ENCODE peak calls at places on chromosomes 7 and 10, in four cellular contexts. One of them, this sample, is unnamed.

GRCh38 chr10:90871761-90872647 is at the start of gene RPP30:
- DNase-seq in body of pancreas: peak
- DNase-seq in testis: peak
- DNase-seq in adrenal gland: peak
- DNase-seq in this sample: peak

GRCh38 chr7:71636329-71636728 is 504.4 kb downstream of the GALNT17 start:
- DNase-seq in body of pancreas: peak
- DNase-seq in testis: no peak
- DNase-seq in adrenal gland: no peak
- DNase-seq in this sample: no peak

GRCh38 chr7:75866497-75867389 is 12.1 kb upstream of the RHBDD2 start:
- DNase-seq in body of pancreas: peak
- DNase-seq in testis: peak
- DNase-seq in adrenal gland: peak
- DNase-seq in this sample: peak

GRCh38 chr10:58107506-58107905 is 160.2 kb downstream of the IPMK start:
- DNase-seq in body of pancreas: no peak
- DNase-seq in testis: no peak
- DNase-seq in adrenal gland: no peak
- DNase-seq in this sample: no peak

GRCh38 chr10:50210876-50211275 is 40.4 kb downstream of the ASAH2 start:
- DNase-seq in body of pancreas: no peak
- DNase-seq in testis: no peak
- DNase-seq in adrenal gland: no peak
- DNase-seq in this sample: no peak

GRCh38 chr10:122590158-122590557 is 29.6 kb downstream of the DMBT1 start:
- DNase-seq in body of pancreas: no peak
- DNase-seq in testis: no peak
- DNase-seq in adrenal gland: no peak
- DNase-seq in this sample: no peak

GRCh38 chr10:98323221-98324164 is 55.5 kb upstream of the LOXL4 start:
- DNase-seq in body of pancreas: peak
- DNase-seq in testis: no peak
- DNase-seq in adrenal gland: peak
- DNase-seq in this sample: peak

GRCh38 chr7:100612730-100613446 is 548 bp downstream of the MOSPD3 start:
- DNase-seq in body of pancreas: peak
- DNase-seq in testis: peak
- DNase-seq in adrenal gland: peak
- DNase-seq in this sample: peak

GRCh38 chr7:100107890-100108289 is 6.4 kb downstream of the AP4M1 start:
- DNase-seq in body of pancreas: no peak
- DNase-seq in testis: no peak
- DNase-seq in adrenal gland: no peak
- DNase-seq in this sample: no peak

GRCh38 chr10:112532053-112532658 is 85.1 kb downstream of the VTI1A start:
- DNase-seq in body of pancreas: no peak
- DNase-seq in testis: no peak
- DNase-seq in adrenal gland: no peak
- DNase-seq in this sample: no peak

GRCh38 chr10:44281662-44282061 is 103.2 kb downstream of the CXCL12 start:
- DNase-seq in body of pancreas: no peak
- DNase-seq in testis: no peak
- DNase-seq in adrenal gland: no peak
- DNase-seq in this sample: no peak

GRCh38 chr7:134910968-134911367 is 75.3 kb upstream of the AGBL3 start:
- DNase-seq in body of pancreas: no peak
- DNase-seq in testis: no peak
- DNase-seq in adrenal gland: no peak
- DNase-seq in this sample: no peak

GRCh38 chr7:98935811-98936210 is 57.5 kb downstream of the TRRAP start:
- DNase-seq in body of pancreas: no peak
- DNase-seq in testis: no peak
- DNase-seq in adrenal gland: no peak
- DNase-seq in this sample: no peak

GRCh38 chr7:76048668-76048988 is 722 bp downstream of the MDH2 start:
- DNase-seq in body of pancreas: peak
- DNase-seq in testis: peak
- DNase-seq in adrenal gland: peak
- DNase-seq in this sample: no peak

GRCh38 chr7:29684787-29685650 is 121.3 kb upstream of the WIPF3 start:
- DNase-seq in body of pancreas: peak
- DNase-seq in testis: peak
- DNase-seq in adrenal gland: peak
- DNase-seq in this sample: peak

GRCh38 chr7:24419070-24419469 is 135.1 kb downstream of the NPY start:
- DNase-seq in body of pancreas: no peak
- DNase-seq in testis: peak
- DNase-seq in adrenal gland: no peak
- DNase-seq in this sample: peak

GRCh38 chr10:17764142-17764541 is 12.1 kb downstream of the TMEM236 start:
- DNase-seq in body of pancreas: no peak
- DNase-seq in testis: no peak
- DNase-seq in adrenal gland: no peak
- DNase-seq in this sample: no peak

GRCh38 chr10:47269294-47269693 is 30.7 kb upstream of the GDF10 start:
- DNase-seq in body of pancreas: peak
- DNase-seq in testis: no peak
- DNase-seq in adrenal gland: no peak
- DNase-seq in this sample: no peak

GRCh38 chr10:47262606-47263295 is 37.2 kb upstream of the GDF10 start:
- DNase-seq in body of pancreas: no peak
- DNase-seq in testis: no peak
- DNase-seq in adrenal gland: no peak
- DNase-seq in this sample: no peak

GRCh38 chr10:47264797-47265281 is 35.2 kb upstream of the GDF10 start:
- DNase-seq in body of pancreas: no peak
- DNase-seq in testis: no peak
- DNase-seq in adrenal gland: no peak
- DNase-seq in this sample: no peak

GRCh38 chr10:47266602-47267001 is 33.4 kb upstream of the GDF10 start:
- DNase-seq in body of pancreas: no peak
- DNase-seq in testis: no peak
- DNase-seq in adrenal gland: no peak
- DNase-seq in this sample: no peak

DNA sequence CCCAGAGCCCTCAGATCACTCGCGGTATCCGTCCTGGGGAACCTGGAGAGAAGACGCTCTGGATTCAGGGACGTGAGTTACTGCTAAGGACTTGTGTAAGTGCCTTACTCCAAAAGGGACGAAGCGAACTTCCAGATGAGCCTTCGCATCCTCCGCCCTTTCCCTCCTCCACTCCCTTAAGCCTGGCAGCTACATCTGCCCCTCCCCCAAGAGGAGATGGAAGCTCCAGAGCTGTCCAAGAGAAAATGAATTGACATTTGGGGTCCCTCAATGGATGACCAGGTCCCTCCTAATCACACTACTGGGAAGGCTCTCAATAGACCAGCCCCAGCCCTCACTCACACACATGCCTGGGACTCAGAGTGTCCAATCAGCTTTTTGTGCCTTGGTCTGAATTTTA is 31.3 kb upstream of the GDF10 start:
- DNase-seq in body of pancreas: no peak
- DNase-seq in testis: no peak
- DNase-seq in adrenal gland: no peak
- DNase-seq in this sample: no peak
- TF ChIP-seq POLR2A in body of pancreas: no peak
- TF ChIP-seq POLR2A in testis: no peak
- TF ChIP-seq POLR2A in adrenal gland: no peak
- TF ChIP-seq POLR2A in this sample: no peak

GRCh38 chr10:22712959-22713852 is 1.2 kb downstream of the PIP4K2A start:
- DNase-seq in body of pancreas: peak
- DNase-seq in testis: peak
- DNase-seq in adrenal gland: peak
- DNase-seq in this sample: peak
- TF ChIP-seq POLR2A in body of pancreas: no peak
- TF ChIP-seq POLR2A in testis: no peak
- TF ChIP-seq POLR2A in adrenal gland: no peak
- TF ChIP-seq POLR2A in this sample: no peak

GRCh38 chr10:11894381-11895107 is 71.4 kb downstream of the PROSER2 start:
- DNase-seq in body of pancreas: no peak
- DNase-seq in testis: peak
- DNase-seq in adrenal gland: no peak
- DNase-seq in this sample: no peak
- TF ChIP-seq POLR2A in body of pancreas: no peak
- TF ChIP-seq POLR2A in testis: peak
- TF ChIP-seq POLR2A in adrenal gland: no peak
- TF ChIP-seq POLR2A in this sample: no peak

DNA sequence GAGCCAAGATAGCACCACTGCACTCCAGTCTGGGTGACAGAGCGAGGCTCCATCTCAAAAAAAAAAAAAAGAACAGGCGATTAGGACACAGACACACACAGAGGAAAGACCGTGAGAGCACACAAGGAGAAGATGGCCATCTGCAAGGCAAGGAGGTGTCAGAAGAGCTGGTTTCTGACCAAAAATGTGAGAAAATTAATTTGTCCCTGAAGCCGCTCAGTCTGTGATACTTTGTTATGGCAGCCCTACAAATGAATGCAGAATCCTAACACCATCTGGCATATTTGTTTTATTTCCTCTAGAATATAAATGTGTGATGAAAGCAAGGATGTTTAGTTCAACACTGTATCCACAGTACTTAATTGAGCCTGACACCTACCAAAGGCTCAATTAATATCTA is 69.7 kb downstream of the ZFAND4 start:
- DNase-seq in body of pancreas: no peak
- DNase-seq in testis: no peak
- DNase-seq in adrenal gland: no peak
- DNase-seq in this sample: no peak
- TF ChIP-seq POLR2A in body of pancreas: no peak
- TF ChIP-seq POLR2A in testis: no peak
- TF ChIP-seq POLR2A in adrenal gland: no peak
- TF ChIP-seq POLR2A in this sample: no peak

GRCh38 chr10:31317652-31318381 is 1.2 kb upstream of the ZEB1 start:
- DNase-seq in body of pancreas: peak
- DNase-seq in testis: no peak
- DNase-seq in adrenal gland: no peak
- DNase-seq in this sample: no peak

GRCh38 chr10:31318854-31319601 is at the start of gene ZEB1:
- DNase-seq in body of pancreas: peak
- DNase-seq in testis: peak
- DNase-seq in adrenal gland: peak
- DNase-seq in this sample: peak

GRCh38 chr10:31319602-31320178 is 674 bp downstream of the ZEB1 start:
- DNase-seq in body of pancreas: no peak
- DNase-seq in testis: no peak
- DNase-seq in adrenal gland: peak
- DNase-seq in this sample: peak

GRCh38 chr10:31317171-31317570 is 1.8 kb upstream of the ZEB1 start:
- DNase-seq in body of pancreas: no peak
- DNase-seq in testis: no peak
- DNase-seq in adrenal gland: no peak
- DNase-seq in this sample: no peak

DNA sequence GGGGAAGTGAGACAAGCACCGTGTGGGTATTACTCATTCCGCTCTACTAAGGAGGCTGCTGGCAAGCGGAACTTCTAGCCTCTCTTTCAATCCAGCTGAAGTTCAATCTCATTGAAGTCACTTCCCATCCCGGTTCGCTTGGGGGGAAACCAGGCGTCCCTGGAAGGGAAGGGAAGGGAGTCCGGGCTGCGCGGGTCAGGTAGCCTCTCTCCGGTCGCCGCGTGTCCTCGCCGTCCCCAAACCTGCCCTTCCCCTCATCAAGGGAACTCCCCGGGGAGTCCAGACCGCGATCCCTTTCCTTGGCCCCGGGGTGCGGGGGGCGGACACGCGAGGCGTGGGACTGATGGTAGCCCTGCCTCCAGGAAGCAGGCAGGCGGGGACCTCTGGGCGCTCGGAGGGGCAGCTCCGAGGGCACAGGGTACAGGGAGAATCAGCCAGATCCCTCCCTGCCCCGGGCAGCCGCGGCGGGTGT is 598 bp upstream of the ZEB1 start:
- DNase-seq in body of pancreas: no peak
- DNase-seq in testis: peak
- DNase-seq in adrenal gland: peak
- DNase-seq in this sample: peak
- TF ChIP-seq POLR2A in body of pancreas: no peak
- TF ChIP-seq POLR2A in testis: no peak
- TF ChIP-seq POLR2A in adrenal gland: peak
- TF ChIP-seq POLR2A in this sample: no peak

GRCh38 chr7:73841689-73842247 is 548 bp downstream of the METTL27 start:
- DNase-seq in body of pancreas: no peak
- DNase-seq in testis: no peak
- DNase-seq in adrenal gland: no peak
- DNase-seq in this sample: no peak

GRCh38 chr7:73844131-73844547 is 1.8 kb upstream of the METTL27 start:
- DNase-seq in body of pancreas: no peak
- DNase-seq in testis: no peak
- DNase-seq in adrenal gland: no peak
- DNase-seq in this sample: no peak

GRCh38 chr7:73839743-73840714 is 2.3 kb downstream of the METTL27 start:
- DNase-seq in body of pancreas: peak
- DNase-seq in testis: no peak
- DNase-seq in adrenal gland: no peak
- DNase-seq in this sample: no peak

GRCh38 chr7:73840715-73841379 is 1.5 kb downstream of the METTL27 start:
- DNase-seq in body of pancreas: no peak
- DNase-seq in testis: no peak
- DNase-seq in adrenal gland: no peak
- DNase-seq in this sample: no peak

GRCh38 chr7:73842248-73842895 is at the start of gene METTL27:
- DNase-seq in body of pancreas: peak
- DNase-seq in testis: peak
- DNase-seq in adrenal gland: peak
- DNase-seq in this sample: peak
- TF ChIP-seq POLR2A in body of pancreas: peak
- TF ChIP-seq POLR2A in testis: no peak
- TF ChIP-seq POLR2A in adrenal gland: peak
- TF ChIP-seq POLR2A in this sample: peak

GRCh38 chr10:6763417-6763816 is 183.3 kb upstream of the PRKCQ start:
- DNase-seq in body of pancreas: no peak
- DNase-seq in testis: no peak
- DNase-seq in adrenal gland: no peak
- DNase-seq in this sample: no peak
- TF ChIP-seq POLR2A in body of pancreas: no peak
- TF ChIP-seq POLR2A in testis: no peak
- TF ChIP-seq POLR2A in adrenal gland: no peak
- TF ChIP-seq POLR2A in this sample: no peak

DNA sequence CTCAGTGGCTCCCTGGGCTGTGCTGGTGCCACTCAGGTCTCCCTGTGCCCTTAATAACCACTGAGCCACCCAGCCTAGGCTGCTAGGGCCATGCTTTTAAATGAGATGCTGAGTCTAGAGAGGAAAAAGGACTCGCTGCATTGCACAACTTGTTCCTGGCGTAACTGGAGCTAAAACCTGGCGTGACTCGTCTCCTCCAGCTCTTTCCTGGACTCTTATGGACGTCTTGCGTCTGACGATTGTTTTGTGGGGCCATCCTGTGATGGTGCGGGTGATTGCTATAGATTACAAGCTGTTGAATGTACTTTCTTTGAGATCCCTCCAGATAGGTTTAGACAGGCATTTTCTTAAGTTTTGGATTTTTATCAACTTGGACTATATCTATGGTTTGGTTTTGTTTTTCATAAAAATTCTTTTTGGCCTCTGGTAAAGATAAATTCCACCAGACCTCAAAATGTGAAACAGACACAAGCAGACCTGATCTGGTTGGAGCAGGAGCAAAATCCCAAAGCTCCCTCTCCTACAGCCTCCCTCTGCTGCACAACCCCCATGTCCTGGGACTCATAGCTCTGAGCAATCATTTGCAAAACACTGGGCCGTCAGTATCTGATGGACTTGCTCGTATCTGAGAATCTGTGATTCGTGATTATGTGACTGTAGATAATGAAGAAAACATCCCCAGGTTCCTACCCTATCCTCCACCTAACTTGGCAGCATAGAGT is 230.3 kb downstream of the ARHGAP12 start:
- DNase-seq in body of pancreas: peak
- DNase-seq in testis: peak
- DNase-seq in adrenal gland: peak
- DNase-seq in this sample: no peak
- TF ChIP-seq POLR2A in body of pancreas: no peak
- TF ChIP-seq POLR2A in testis: no peak
- TF ChIP-seq POLR2A in adrenal gland: no peak
- TF ChIP-seq POLR2A in this sample: no peak